ENCODE peak calls at places on chromosomes 16 and 17, in five cellular contexts. U is upper lobe of left lung, R is right lobe of liver, B is ovary, K is thyroid gland. I is an unnamed sample.

GRCh38 chr17:68819465-68819864 is 135.7 kb downstream of the ABCA8 start:
- DNase-seq in U (no peak), R (peak; percentile 87), B (no peak), K (no peak), I (no peak)

GRCh38 chr16:58022601-58023371 is 2.8 kb upstream of the MMP15 start:
- DNase-seq in U (peak; percentile 86), R (peak; percentile 69), B (peak; percentile 88), K (peak; percentile 97), I (no peak)

GRCh38 chr16:17828012-17828411 is 357.3 kb upstream of the XYLT1 start:
- DNase-seq in U (no peak), R (no peak), B (no peak), K (no peak), I (no peak)

GRCh38 chr17:62723842-62724241 is 84.3 kb downstream of the MARCHF10 start:
- DNase-seq in U (no peak), R (no peak), B (no peak), K (no peak), I (no peak)

GRCh38 chr16:5143761-5144620 is 46.4 kb upstream of the EEF2KMT start:
- DNase-seq in U (no peak), R (no peak), B (no peak), K (no peak), I (no peak)

GRCh38 chr17:78343433-78344201 is 16.3 kb downstream of the SOCS3 start:
- DNase-seq in U (peak; percentile 89), R (no peak), B (no peak), K (peak; percentile 32), I (no peak)

GRCh38 chr17:45902892-45903346 is 8.6 kb downstream of the MAPT start:
- DNase-seq in U (peak; percentile 31), R (peak; percentile 91), B (no peak), K (peak; percentile 29), I (no peak)

GRCh38 chr16:60922920-60923319 is 1113.3 kb downstream of the CDH8 start:
- DNase-seq in U (no peak), R (no peak), B (no peak), K (no peak), I (no peak)

GRCh38 chr16:12010388-12011251 is 34.1 kb downstream of the SNX29 start:
- DNase-seq in U (no peak), R (no peak), B (no peak), K (no peak), I (no peak)

GRCh38 chr17:6775871-6776405 is at the start of gene FBXO39:
- DNase-seq in U (no peak), R (no peak), B (peak; percentile 52), K (no peak), I (no peak)

GRCh38 chr16:2163211-2163881 is 7.8 kb downstream of the TRAF7 start:
- DNase-seq in U (no peak), R (no peak), B (no peak), K (no peak), I (no peak)

GRCh38 chr17:1793447-1793806 is 31.6 kb downstream of the SERPINF1 start:
- DNase-seq in U (no peak), R (no peak), B (peak; percentile 10), K (peak; percentile 40), I (no peak)

GRCh38 chr17:42153919-42154491 is 784 bp downstream of the RAB5C start:
- DNase-seq in U (no peak), R (no peak), B (no peak), K (no peak), I (no peak)

GRCh38 chr16:66480265-66481080 is 53.4 kb downstream of the BEAN1 start:
- DNase-seq in U (peak; percentile 19), R (peak; percentile 42), B (peak; percentile 36), K (no peak), I (peak; percentile 83)

GRCh38 chr16:28592511-28592910 is 4.3 kb downstream of the SULT1A2 start:
- DNase-seq in U (no peak), R (no peak), B (no peak), K (no peak), I (no peak)

GRCh38 chr17:4195306-4195705 is 52.3 kb downstream of the CYB5D2 start:
- DNase-seq in U (no peak), R (no peak), B (no peak), K (no peak), I (no peak)

GRCh38 chr16:51225902-51226301 is 74.8 kb upstream of the SALL1 start:
- DNase-seq in U (no peak), R (no peak), B (no peak), K (no peak), I (no peak)

GRCh38 chr17:20045476-20045875 is 36.3 kb downstream of the SPECC1 start:
- DNase-seq in U (no peak), R (no peak), B (no peak), K (no peak), I (no peak)

GRCh38 chr16:73275448-73275847 is 227.5 kb upstream of the ZFHX3 start:
- DNase-seq in U (no peak), R (no peak), B (no peak), K (no peak), I (no peak)

GRCh38 chr17:64547354-64547753 is 40.6 kb downstream of the CEP95 start:
- DNase-seq in U (no peak), R (no peak), B (no peak), K (no peak), I (no peak)

GRCh38 chr16:77724174-77724573 is 1.9 kb downstream of the NUDT7 start:
- DNase-seq in U (no peak), R (no peak), B (no peak), K (no peak), I (no peak)

GRCh38 chr16:21646721-21647561 is 5.5 kb downstream of the IGSF6 start:
- DNase-seq in U (peak; percentile 33), R (no peak), B (no peak), K (no peak), I (no peak)

GRCh38 chr16:7025616-7026190 is 306.9 kb upstream of the RBFOX1 start:
- DNase-seq in U (peak; percentile 55), R (peak; percentile 74), B (peak; percentile 73), K (peak; percentile 77), I (peak; percentile 33)

GRCh38 chr16:56669840-56670639 is 426 bp downstream of the MT1H start:
- DNase-seq in U (no peak), R (peak; percentile 72), B (no peak), K (peak; percentile 36), I (no peak)

GRCh38 chr17:10612957-10613744 is 44.0 kb downstream of the MYH3 start:
- DNase-seq in U (no peak), R (no peak), B (no peak), K (no peak), I (no peak)

GRCh38 chr17:4881761-4882555 is 17.4 kb upstream of the C17orf107 start:
- DNase-seq in U (peak; percentile 84), R (peak; percentile 74), B (peak; percentile 75), K (peak; percentile 73), I (no peak)

GRCh38 chr17:48100160-48100559 is 1.1 kb downstream of the CBX1 start:
- DNase-seq in U (no peak), R (no peak), B (no peak), K (no peak), I (no peak)

GRCh38 chr16:68086336-68086821 is 1.2 kb downstream of the NFATC3 start:
- DNase-seq in U (no peak), R (peak; percentile 24), B (no peak), K (no peak), I (no peak)

GRCh38 chr17:14307560-14308024 is 6.7 kb downstream of the HS3ST3B1 start:
- DNase-seq in U (no peak), R (no peak), B (no peak), K (no peak), I (no peak)
- H3K4me3 ChIP-seq in U (no peak overlapping the region), R (no peak overlapping the region), B (no peak overlapping the region), K (no peak overlapping the region), I (no peak overlapping the region)

GRCh38 chr17:75764417-75764710 is 628 bp downstream of the GALK1 start:
- DNase-seq in U (no peak), R (no peak), B (no peak), K (no peak), I (no peak)
- TF ChIP-seq CTCF in U (no peak), R (no peak), B (no peak), K (peak; percentile 34), I (no peak)

GRCh38 chr17:46943511-46944393 is 20.8 kb downstream of the GOSR2 start:
- DNase-seq in U (no peak), R (no peak), B (peak; percentile 70), K (peak; percentile 36), I (no peak)
- TF ChIP-seq POLR2A in U (no peak), R (no peak), B (no peak), K (no peak), I (no peak)

GRCh38 chr16:9060225-9060624 is 31.2 kb upstream of the HAPSTR1 start:
- DNase-seq in U (no peak), R (no peak), B (no peak), K (no peak), I (no peak)
- H3K4me3 ChIP-seq in U (no peak overlapping the region), R (no peak overlapping the region), B (no peak overlapping the region), K (no peak overlapping the region), I (no peak overlapping the region)

GRCh38 chr16:10122546-10122945 is 59.7 kb downstream of the GRIN2A start:
- DNase-seq in U (no peak), R (no peak), B (no peak), K (no peak), I (no peak)
- TF ChIP-seq CTCF in U (no peak), R (peak; percentile 10), B (no peak), K (no peak), I (no peak)

DNA sequence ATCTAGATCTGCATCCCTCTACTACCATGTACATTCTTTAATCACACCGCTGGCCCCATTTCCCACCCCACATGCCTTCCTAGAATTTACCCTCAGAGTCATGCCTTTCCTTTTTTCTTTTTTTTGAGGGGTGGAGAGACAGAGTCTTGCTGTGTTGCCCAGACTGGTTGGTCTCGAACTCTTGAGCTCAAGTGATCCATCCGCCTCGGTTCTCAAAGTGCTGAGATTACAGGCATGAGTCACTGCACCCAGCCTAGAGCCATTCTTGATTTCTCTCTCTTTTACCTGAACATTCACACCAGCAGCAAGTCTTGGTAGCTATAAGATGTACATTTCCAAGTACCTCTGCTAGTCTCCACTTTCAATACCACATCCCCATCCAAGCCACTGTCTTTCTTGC is 2.1 kb downstream of the PAGR1 start:
- DNase-seq in U (no peak), R (no peak), B (no peak), K (no peak), I (no peak)
- TF ChIP-seq POLR2A in U (no peak), R (no peak), B (no peak), K (no peak), I (no peak)

GRCh38 chr17:79609175-79609589 is 1.7 kb downstream of the RBFOX3 start:
- DNase-seq in U (no peak), R (no peak), B (no peak), K (no peak), I (no peak)

GRCh38 chr17:79609616-79610150 is 1.2 kb downstream of the RBFOX3 start:
- DNase-seq in U (no peak), R (no peak), B (no peak), K (no peak), I (no peak)

GRCh38 chr17:79607941-79608728 is 2.7 kb downstream of the RBFOX3 start:
- DNase-seq in U (no peak), R (no peak), B (no peak), K (peak; percentile 39), I (no peak)

GRCh38 chr17:79608729-79609039 is 2.2 kb downstream of the RBFOX3 start:
- DNase-seq in U (no peak), R (no peak), B (no peak), K (no peak), I (no peak)

GRCh38 chr17:79610151-79610645 is 653 bp downstream of the RBFOX3 start:
- DNase-seq in U (no peak), R (no peak), B (no peak), K (no peak), I (no peak)
- H3K4me3 ChIP-seq in U (no peak overlapping the region), R (no peak overlapping the region), B (peak overlapping the region; percentile 12), K (no peak overlapping the region), I (no peak overlapping the region)